ENCODE peak calls at places on chromosomes 16 and 17, in six cellular contexts. Y is naive thymus-derived CD4-positive, alpha-beta T cell; C is lower lobe of right lung; Q is PC-9; S is SJCRH30; I is CD4-positive, alpha-beta memory T cell. H is an unnamed sample.
A peak's percentile ranks its signal among the peaks of the same experiment; 100 is the strongest.

GRCh38 chr17:42407289-42407836 is 15.7 kb downstream of the CAVIN1 start:
- DNase-seq in C (peak; percentile 89), Q (peak; percentile 65), S (peak; percentile 60), Y (peak; percentile 58), I (peak; percentile 64), H (peak; percentile 26)

GRCh38 chr17:61507667-61508066 is 55.4 kb downstream of the TBX4 start:
- DNase-seq in C (no peak), Q (no peak), I (no peak), Y (no peak), S (no peak), H (no peak)

GRCh38 chr17:67289174-67289876 is 44.3 kb upstream of the HELZ start:
- DNase-seq in Q (no peak), I (no peak), Y (no peak), S (peak; percentile 60), C (peak; percentile 64), H (no peak)

GRCh38 chr16:6964679-6965078 is 368.0 kb upstream of the RBFOX1 start:
- DNase-seq in C (no peak), I (no peak), Y (no peak), S (no peak), Q (no peak), H (no peak)

GRCh38 chr16:79609861-79610260 is 9.3 kb upstream of the MAF start:
- DNase-seq in S (no peak), I (no peak), Y (no peak), Q (no peak), C (no peak), H (no peak)

GRCh38 chr16:68093816-68094613 is 8.8 kb downstream of the NFATC3 start:
- DNase-seq in Q (no peak), S (no peak), Y (peak; percentile 42), I (no peak), C (no peak), H (no peak)

GRCh38 chr17:35898283-35899070 is 18.3 kb upstream of the CCL5 start:
- DNase-seq in Y (no peak), C (peak; percentile 55), S (no peak), I (no peak), Q (peak; percentile 31), H (no peak)

GRCh38 chr17:17304521-17304985 is 1.4 kb downstream of the NT5M start:
- DNase-seq in C (no peak), Y (peak; percentile 28), S (no peak), Q (no peak), I (peak; percentile 48), H (no peak)

GRCh38 chr16:52812945-52813556 is 239.6 kb downstream of the CHD9NB start:
- DNase-seq in I (no peak), S (no peak), C (no peak), Q (no peak), Y (no peak), H (no peak)

GRCh38 chr17:49401971-49402491 is 12.7 kb downstream of the PHB1 start:
- DNase-seq in I (no peak), S (no peak), Q (no peak), Y (no peak), C (no peak), H (no peak)

GRCh38 chr17:72931635-72932034 is 160.9 kb downstream of the SLC39A11 start:
- DNase-seq in S (no peak), I (no peak), Y (no peak), Q (no peak), C (no peak), H (no peak)

GRCh38 chr17:7436556-7437368 is 1.5 kb downstream of the TMEM102 start:
- DNase-seq in Q (peak; percentile 90), Y (peak; percentile 84), S (peak; percentile 17), I (peak; percentile 86), C (peak; percentile 90), H (peak; percentile 65)

GRCh38 chr17:12613566-12613965 is 52.1 kb upstream of the MYOCD start:
- DNase-seq in S (peak; percentile 79), I (no peak), Y (no peak), C (no peak), Q (no peak), H (no peak)

GRCh38 chr16:88200896-88201185 is 181.9 kb upstream of the ZNF469 start:
- DNase-seq in I (no peak), C (no peak), Y (no peak), Q (no peak), S (no peak), H (no peak)

GRCh38 chr16:6341993-6342392 is 990.7 kb upstream of the RBFOX1 start:
- DNase-seq in I (no peak), C (no peak), Q (no peak), S (no peak), Y (no peak), H (no peak)

GRCh38 chr16:10835281-10835931 is 16.8 kb upstream of the TVP23A start:
- DNase-seq in Q (no peak), S (no peak), I (no peak), Y (no peak), C (no peak), H (no peak)

GRCh38 chr16:50152807-50153647 is at the start of gene TENT4B:
- DNase-seq in C (peak; percentile 91), S (peak; percentile 80), I (peak; percentile 95), Q (peak; percentile 88), Y (peak; percentile 97), H (peak; percentile 87)

GRCh38 chr16:30921748-30922419 is 1.5 kb upstream of the FBXL19 start:
- DNase-seq in Q (peak; percentile 92), Y (peak; percentile 88), S (peak; percentile 89), C (peak; percentile 91), I (peak; percentile 81), H (peak; percentile 75)

GRCh38 chr17:82097187-82097918 is 683 bp downstream of the FASN start:
- DNase-seq in Y (peak; percentile 47), C (peak; percentile 75), Q (peak; percentile 77), S (peak; percentile 83), I (peak; percentile 24), H (no peak)

GRCh38 chr17:57677858-57678257 is 67.2 kb downstream of the CCDC182 start:
- DNase-seq in S (no peak), Y (no peak), C (no peak), Q (no peak), I (no peak), H (no peak)

GRCh38 chr17:67884766-67885165 is 59.5 kb downstream of the BPTF start:
- DNase-seq in Q (no peak), S (no peak), C (no peak), I (no peak), Y (no peak), H (no peak)

GRCh38 chr17:18321309-18321708 is 6.2 kb downstream of the SMCR8 start:
- DNase-seq in Q (no peak), C (no peak), S (no peak), Y (no peak), I (no peak), H (no peak)

GRCh38 chr17:18319604-18320256 is 4.6 kb downstream of the SMCR8 start:
- DNase-seq in I (no peak), S (peak; percentile 77), Y (no peak), C (no peak), Q (no peak), H (no peak)

GRCh38 chr17:18320301-18320700 is 5.2 kb downstream of the SMCR8 start:
- DNase-seq in Y (no peak), S (no peak), Q (no peak), C (peak; percentile 28), I (no peak), H (no peak)

GRCh38 chr17:18318122-18318521 is 3.0 kb downstream of the SMCR8 start:
- DNase-seq in I (no peak), S (no peak), Q (no peak), C (no peak), Y (no peak), H (no peak)

GRCh38 chr17:18318771-18319450 is 3.8 kb downstream of the SMCR8 start:
- DNase-seq in S (no peak), Q (no peak), Y (no peak), C (no peak), I (no peak), H (no peak)
- H3K4me1 ChIP-seq in S (peaks cover 4% of the 10 kb centered on the region), Q (peaks cover 31% of the 10 kb centered on the region), Y (peaks cover 44% of the 10 kb centered on the region), C (peaks cover 61% of the 10 kb centered on the region), I (peaks cover 61% of the 10 kb centered on the region), H (peaks cover 49% of the 10 kb centered on the region)

GRCh38 chr16:85142771-85143211 is 30.5 kb upstream of the CIBAR2 start:
- DNase-seq in Y (no peak), Q (no peak), C (no peak), S (no peak), I (no peak), H (no peak)
- H3K4me3 ChIP-seq in Y (no peak overlapping the region), Q (no peak overlapping the region), C (no peak overlapping the region), S (no peak overlapping the region), I (no peak overlapping the region), H (no peak overlapping the region)

GRCh38 chr17:39926588-39927100 is 757 bp downstream of the ORMDL3 start:
- DNase-seq in I (peak; percentile 72), Y (peak; percentile 58), C (peak; percentile 68), Q (peak; percentile 40), S (peak; percentile 21), H (peak; percentile 47)

GRCh38 chr17:39923836-39924690 is 3.3 kb downstream of the ORMDL3 start:
- DNase-seq in S (no peak), Q (no peak), I (no peak), C (no peak), Y (no peak), H (no peak)

GRCh38 chr17:39924691-39925055 is 2.7 kb downstream of the ORMDL3 start:
- DNase-seq in Q (no peak), Y (no peak), S (no peak), C (no peak), I (no peak), H (no peak)

GRCh38 chr17:39926135-39926587 is 1.2 kb downstream of the ORMDL3 start:
- DNase-seq in Y (no peak), S (no peak), C (no peak), Q (no peak), I (no peak), H (no peak)

DNA sequence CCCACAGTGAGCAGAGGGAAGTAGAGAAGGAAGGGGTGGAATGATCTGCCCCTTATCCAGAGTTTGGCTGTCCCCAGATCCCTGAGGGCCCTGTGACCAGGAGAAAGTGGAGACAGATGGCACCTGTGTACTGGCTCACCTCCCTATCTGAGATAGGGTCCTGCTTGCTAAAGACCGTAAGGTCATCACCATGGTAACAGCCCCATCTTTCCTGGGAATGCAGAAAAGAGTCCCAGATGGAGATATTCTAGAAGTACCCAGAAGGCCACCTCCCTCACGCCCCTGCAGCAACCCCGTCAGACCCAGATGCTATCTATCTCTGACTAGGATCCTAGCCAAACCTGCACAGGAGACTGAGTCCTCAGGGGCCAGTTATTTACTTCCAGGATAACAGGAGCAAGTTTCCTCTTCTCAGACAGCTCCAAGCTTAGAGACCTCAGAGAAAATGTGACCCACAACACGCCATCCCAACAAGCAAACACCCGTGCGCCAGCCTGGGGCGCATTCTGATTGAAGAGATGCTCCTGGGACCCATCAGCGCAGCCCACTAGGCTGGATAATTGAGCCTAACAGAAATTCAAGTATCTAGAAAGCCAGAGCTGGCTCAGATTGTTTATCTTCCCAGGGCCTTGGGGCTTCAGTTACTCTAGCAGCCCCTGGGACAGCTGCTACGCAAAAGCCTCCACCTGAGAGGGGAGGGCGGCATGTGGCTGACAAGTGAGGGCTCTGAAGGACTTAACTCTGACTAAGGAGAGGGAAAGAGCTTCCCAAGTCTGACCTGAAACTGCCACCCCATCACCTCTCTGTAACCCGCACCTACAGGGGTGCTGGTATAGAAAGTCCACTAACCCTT is 1.9 kb downstream of the ORMDL3 start:
- DNase-seq in I (no peak), Y (no peak), S (peak; percentile 47), C (no peak), Q (no peak), H (no peak)
- H3K27ac ChIP-seq in I (peak overlapping the region; percentile 82), Y (peak overlapping the region; percentile 87), S (no peak overlapping the region), C (peak overlapping the region; percentile 96), Q (no peak overlapping the region), H (peak overlapping the region; percentile 86)

DNA sequence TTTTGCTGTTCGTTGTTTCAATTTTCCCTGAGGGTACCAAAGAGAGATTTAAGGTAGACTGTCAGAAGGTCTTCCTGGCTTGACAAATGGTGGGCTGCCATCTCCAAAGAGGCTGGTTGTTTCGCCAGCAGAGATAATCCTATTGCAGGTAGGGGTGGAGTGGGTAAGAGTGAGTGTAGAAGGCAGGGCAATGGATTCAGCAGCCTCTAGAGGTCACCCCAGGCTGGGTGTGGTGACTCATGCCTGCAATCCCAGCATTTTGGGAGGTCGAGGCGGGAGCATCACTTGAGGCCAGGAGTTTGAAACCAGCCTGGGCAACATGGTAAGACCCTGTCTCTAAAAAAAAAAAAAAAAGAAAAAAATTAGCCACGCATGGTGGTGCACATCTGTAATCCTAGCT is 34.6 kb downstream of the DCAKD start:
- DNase-seq in Y (no peak), S (no peak), I (no peak), C (no peak), Q (peak; percentile 11), H (no peak)
- H3K4me1 ChIP-seq in Y (peaks cover 13% of the 10 kb centered on the region), S (peaks cover 28% of the 10 kb centered on the region), I (peaks cover 20% of the 10 kb centered on the region), C (peaks cover 23% of the 10 kb centered on the region), Q (peaks cover 4% of the 10 kb centered on the region), H (peaks cover 13% of the 10 kb centered on the region)